ENCODE peak calls at places on chromosomes 13 and 19, in seven cellular contexts. T, P, E, K, X, W and I are unnamed samples.

GRCh38 chr19:27759896-27760295 is 1453.1 kb downstream of the UQCRFS1 start:
- ATAC-seq in E (no peak), X (no peak), T (no peak), P (no peak), K (no peak), W (no peak), I (no peak)

GRCh38 chr19:42496551-42497133 is 31.6 kb downstream of the CEACAM1 start:
- ATAC-seq in P (no peak), K (no peak), T (no peak), W (no peak), X (no peak), E (peak; percentile 67), I (no peak)

GRCh38 chr13:112657850-112658445 is 31.9 kb upstream of the ATP11A start:
- ATAC-seq in E (no peak), X (no peak), K (no peak), T (no peak), W (peak; percentile 68), P (no peak), I (no peak)

GRCh38 chr13:77235456-77236022 is 91.4 kb downstream of the MYCBP2 start:
- ATAC-seq in W (no peak), P (no peak), E (peak; percentile 17), T (no peak), K (no peak), X (no peak), I (no peak)

GRCh38 chr13:45895880-45896279 is 44.3 kb upstream of the SIAH3 start:
- ATAC-seq in W (no peak), X (no peak), K (no peak), T (no peak), E (no peak), P (no peak), I (no peak)

GRCh38 chr13:78319101-78319627 is 284.2 kb downstream of the POU4F1 start:
- ATAC-seq in W (no peak), E (no peak), X (no peak), T (no peak), P (no peak), K (peak; percentile 41), I (no peak)

GRCh38 chr13:46666727-46667456 is 113.9 kb downstream of the LRCH1 start:
- ATAC-seq in K (no peak), W (peak; percentile 99), P (no peak), E (peak; percentile 34), X (no peak), T (no peak), I (no peak)

GRCh38 chr19:15379996-15380647 is 535 bp upstream of the AKAP8 start:
- ATAC-seq in P (peak; percentile 75), K (peak; percentile 55), E (peak; percentile 48), X (peak; percentile 58), W (peak; percentile 60), T (peak; percentile 32), I (peak; percentile 1)

GRCh38 chr13:107117327-107118012 is 549.5 kb upstream of the ARGLU1 start:
- ATAC-seq in X (no peak), K (no peak), E (no peak), T (peak; percentile 22), P (no peak), W (no peak), I (no peak)

GRCh38 chr13:77470986-77471385 is 64.5 kb upstream of the SCEL start:
- ATAC-seq in W (no peak), E (no peak), T (no peak), K (no peak), P (no peak), X (no peak), I (peak; percentile 74)

GRCh38 chr19:19460258-19460731 is 54.8 kb downstream of the GATAD2A start:
- ATAC-seq in E (peak; percentile 54), X (no peak), K (no peak), W (no peak), P (no peak), T (peak; percentile 23), I (no peak)

GRCh38 chr13:38824342-38824741 is 137.5 kb downstream of the FREM2 start:
- ATAC-seq in W (peak; percentile 87), K (no peak), X (no peak), T (no peak), P (no peak), E (peak; percentile 91), I (no peak)

GRCh38 chr13:74024856-74025255 is 109.3 kb downstream of the KLF12 start:
- ATAC-seq in P (no peak), T (no peak), K (peak; percentile 96), E (no peak), W (no peak), X (no peak), I (no peak)

GRCh38 chr13:75372517-75372916 is 109.5 kb downstream of the TBC1D4 start:
- ATAC-seq in K (peak; percentile 28), X (peak; percentile 81), E (peak; percentile 87), P (no peak), T (peak; percentile 77), W (peak; percentile 66), I (peak; percentile 58)

GRCh38 chr13:46334423-46334822 is 52.6 kb downstream of the RUBCNL start:
- ATAC-seq in K (no peak), E (no peak), T (no peak), W (no peak), P (no peak), X (no peak), I (no peak)

GRCh38 chr19:35717665-35718344 is at the start of gene KMT2B:
- ATAC-seq in P (peak; percentile 85), K (no peak), X (peak; percentile 2), W (no peak), T (no peak), E (peak; percentile 58), I (peak; percentile 86)

GRCh38 chr19:16628984-16629691 is 1.1 kb upstream of the MED26 start:
- ATAC-seq in X (no peak), W (peak; percentile 22), T (no peak), E (peak; percentile 12), K (no peak), P (no peak), I (peak; percentile 2)

GRCh38 chr13:39789451-39789850 is 134.0 kb downstream of the COG6 start:
- ATAC-seq in K (no peak), E (no peak), P (no peak), T (no peak), W (no peak), X (no peak), I (no peak)

GRCh38 chr13:26458196-26458734 is 99.2 kb upstream of the WASF3 start:
- ATAC-seq in W (no peak), E (no peak), K (no peak), P (no peak), T (no peak), X (no peak), I (no peak)

DNA sequence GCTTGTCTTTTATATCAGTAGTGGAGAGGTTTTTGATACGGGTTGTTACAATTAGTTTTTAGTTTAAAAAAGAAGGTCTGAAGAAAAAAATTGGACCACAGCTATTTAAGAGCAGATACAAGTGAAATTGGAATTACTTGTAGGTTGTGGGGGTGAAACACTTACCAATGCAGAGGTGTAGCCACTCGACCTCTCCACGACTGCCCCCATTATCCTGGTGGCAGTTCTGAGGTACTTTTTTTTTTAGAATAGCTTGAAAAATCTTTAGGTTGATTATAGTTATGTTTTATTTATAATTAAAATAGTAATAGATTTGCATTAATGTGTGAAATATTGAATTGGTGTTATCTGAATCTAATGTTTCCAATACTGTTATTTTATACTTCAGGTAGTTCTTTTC is 60.7 kb downstream of the PAN3 start:
- ATAC-seq in E (no peak), T (no peak), P (no peak), W (peak; percentile 31), X (no peak), K (no peak), I (no peak)
- TF ChIP-seq CTCF in E (no peak), T (no peak), P (no peak), W (no peak), X (no peak), K (no peak), I (peak; percentile 13)

DNA sequence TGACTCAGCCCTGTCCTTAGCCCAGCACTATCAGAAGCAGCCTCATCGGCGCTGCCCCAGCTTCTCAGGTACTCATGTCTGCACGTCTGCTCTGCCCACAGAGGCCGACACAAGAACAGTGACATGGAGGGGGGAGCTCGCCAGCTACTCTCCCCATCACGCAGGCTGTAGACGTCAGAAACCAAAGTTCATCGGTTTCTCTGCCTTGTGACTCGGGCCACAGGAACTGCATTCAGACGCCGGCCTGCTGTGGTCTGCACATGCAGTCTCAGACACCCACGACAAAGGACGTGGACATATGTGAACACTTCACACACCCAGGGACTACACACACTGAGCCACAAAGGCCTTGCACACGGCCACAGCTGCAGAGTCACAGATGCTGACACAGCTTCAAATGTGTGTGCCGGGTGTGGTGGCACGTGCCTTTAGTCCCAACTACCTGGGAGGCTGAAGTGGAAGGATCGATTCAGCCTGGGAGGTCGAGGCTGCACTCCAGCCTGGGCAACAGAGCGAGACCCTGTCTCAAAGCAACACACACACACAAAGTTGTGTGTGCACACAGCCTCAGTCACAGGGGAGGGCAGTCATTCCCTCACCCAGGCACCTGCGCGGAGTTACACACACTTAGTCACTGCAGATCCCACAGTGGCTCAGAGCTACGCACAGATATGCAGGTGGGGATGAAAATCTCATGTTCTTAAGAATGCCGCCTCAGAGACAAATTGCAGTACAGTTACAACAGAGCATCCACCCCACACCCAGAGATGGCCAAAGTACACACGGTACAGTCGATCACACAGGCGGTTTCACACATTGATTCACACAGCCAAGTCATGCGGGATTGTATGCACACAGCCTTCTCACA is 4.9 kb upstream of the ZFP36 start:
- ATAC-seq in W (no peak), X (peak; percentile 18), E (peak; percentile 57), P (peak; percentile 13), T (no peak), K (peak; percentile 79), I (no peak)
- H3K4me1 ChIP-seq in W (peaks cover 43% of the 10 kb centered on the region), X (peaks cover 96% of the 10 kb centered on the region), E (peaks cover 77% of the 10 kb centered on the region), P (peaks cover 89% of the 10 kb centered on the region), T (peaks cover 72% of the 10 kb centered on the region), K (peaks cover 76% of the 10 kb centered on the region), I (peaks cover 8% of the 10 kb centered on the region)

DNA sequence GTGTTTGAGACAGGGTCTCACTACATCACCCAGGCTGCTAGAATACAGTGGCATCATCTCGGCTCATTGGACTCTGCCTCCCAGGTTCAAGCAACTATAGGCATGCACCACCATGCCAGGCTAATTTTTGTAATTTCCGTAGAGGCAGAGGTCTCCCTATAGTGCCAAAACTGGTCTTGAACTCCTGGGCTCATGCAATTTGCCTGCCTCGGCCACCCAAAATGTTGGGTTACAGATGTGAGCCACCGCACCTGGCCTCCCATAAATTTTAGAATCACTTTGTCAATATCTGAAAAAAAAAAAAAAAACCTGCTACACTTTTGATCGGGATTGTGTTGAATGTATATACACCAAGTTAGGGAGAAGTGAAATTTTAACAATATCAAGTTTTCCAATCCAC is 11.9 kb upstream of the PLEKHF1 start:
- ATAC-seq in X (no peak), E (no peak), K (no peak), P (no peak), W (no peak), T (no peak), I (no peak)
- TF ChIP-seq POLR2AphosphoS5 in X (no peak), E (no peak), K (no peak), P (no peak), W (no peak), T (no peak), I (no peak)

DNA sequence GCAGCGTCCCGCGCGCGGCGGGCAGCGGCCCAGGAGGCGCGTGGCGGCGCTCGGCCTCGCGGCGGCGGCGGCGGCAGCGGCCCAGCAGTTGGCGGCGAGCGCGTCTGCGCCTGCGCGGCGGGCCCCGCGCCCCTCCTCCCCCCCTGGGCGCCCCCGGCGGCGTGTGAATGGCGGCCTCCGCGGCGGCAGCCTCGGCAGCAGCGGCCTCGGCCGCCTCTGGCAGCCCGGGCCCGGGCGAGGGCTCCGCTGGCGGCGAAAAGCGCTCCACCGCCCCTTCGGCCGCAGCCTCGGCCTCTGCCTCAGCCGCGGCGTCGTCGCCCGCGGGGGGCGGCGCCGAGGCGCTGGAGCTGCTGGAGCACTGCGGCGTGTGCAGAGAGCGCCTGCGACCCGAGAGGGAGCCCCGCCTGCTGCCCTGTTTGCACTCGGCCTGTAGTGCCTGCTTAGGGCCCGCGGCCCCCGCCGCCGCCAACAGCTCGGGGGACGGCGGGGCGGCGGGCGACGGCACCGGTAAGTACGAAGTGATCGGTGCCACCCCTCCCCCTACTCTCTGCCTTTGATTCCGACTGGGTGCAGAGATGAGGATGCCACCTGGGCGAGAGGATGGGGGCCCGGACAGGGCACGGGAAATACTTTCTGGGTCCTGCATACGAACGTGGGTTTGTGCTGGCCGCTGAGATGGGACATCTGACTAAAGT is 874 bp downstream of the TRIM28 start:
- ATAC-seq in K (peak; percentile 14), E (peak; percentile 37), T (no peak), X (peak; percentile 51), W (peak; percentile 3), P (peak; percentile 61), I (peak; percentile 60)
- TF ChIP-seq CTCF in K (no peak), E (no peak), T (no peak), X (no peak), W (no peak), P (no peak), I (peak; percentile 12)